ENCODE peak calls at places on chromosome 14, in four cellular contexts. O is C1 segment of cervical spinal cord, T is ureter, P is ELR. E is an unnamed sample.

GRCh38 chr14:84825481-84825880 is 704.5 kb upstream of the FLRT2 start:
- DNase-seq in O (no peak), P (peak; percentile 57), T (no peak), E (peak; percentile 32)

GRCh38 chr14:90656986-90657385 is 159.2 kb downstream of the TTC7B start:
- DNase-seq in P (no peak), O (peak; percentile 11), T (no peak), E (no peak)

GRCh38 chr14:38999949-39000348 is 103.1 kb downstream of the SEC23A start:
- DNase-seq in P (no peak), O (no peak), T (no peak), E (no peak)

GRCh38 chr14:48970995-48971394 is 615.2 kb downstream of the RPS29 start:
- DNase-seq in O (no peak), T (no peak), P (no peak), E (no peak)

GRCh38 chr14:102882233-102882906 is 40.1 kb upstream of the AMN start:
- DNase-seq in T (no peak), P (no peak), O (no peak), E (no peak)

GRCh38 chr14:56235388-56235787 is 117.2 kb downstream of the PELI2 start:
- DNase-seq in P (no peak), T (no peak), O (no peak), E (no peak)

GRCh38 chr14:64702493-64703392 is 1.5 kb upstream of the PLEKHG3 start:
- DNase-seq in P (no peak), O (no peak), T (peak; percentile 86), E (no peak)

GRCh38 chr14:93976477-93977057 is at the start of gene ASB2:
- DNase-seq in T (peak; percentile 67), P (no peak), O (no peak), E (no peak)

GRCh38 chr14:90720832-90721231 is 95.4 kb downstream of the TTC7B start:
- DNase-seq in O (no peak), P (no peak), T (no peak), E (no peak)

GRCh38 chr14:72590577-72590976 is 303.3 kb downstream of the DPF3 start:
- DNase-seq in P (no peak), O (no peak), T (no peak), E (no peak)

GRCh38 chr14:71665157-71665556 is 267.1 kb upstream of the RGS6 start:
- DNase-seq in O (no peak), P (peak; percentile 87), T (no peak), E (peak; percentile 79)

GRCh38 chr14:47009615-47010014 is 358.0 kb upstream of the RPL10L start:
- DNase-seq in P (no peak), T (no peak), O (no peak), E (no peak)

GRCh38 chr14:54366726-54367707 is 29.8 kb upstream of the CDKN3 start:
- DNase-seq in O (no peak), T (no peak), P (peak; percentile 71), E (peak; percentile 69)

GRCh38 chr14:75283884-75284563 is 5.4 kb downstream of the FOS start:
- DNase-seq in T (no peak), P (no peak), O (no peak), E (no peak)

GRCh38 chr14:92619671-92620437 is 106.3 kb downstream of the RIN3 start:
- DNase-seq in P (no peak), O (no peak), T (no peak), E (no peak)

GRCh38 chr14:23481362-23481970 is 12.0 kb downstream of the NGDN start:
- DNase-seq in O (no peak), T (no peak), P (peak; percentile 23), E (peak; percentile 5)

GRCh38 chr14:94945615-94946014 is 175.7 kb upstream of the GSC start:
- DNase-seq in O (no peak), P (no peak), T (no peak), E (no peak)

GRCh38 chr14:58107947-58108552 is 44.0 kb downstream of the ARMH4 start:
- DNase-seq in P (peak; percentile 76), T (peak; percentile 51), O (no peak), E (peak; percentile 58)

GRCh38 chr14:92693998-92694780 is 54.2 kb downstream of the LGMN start:
- DNase-seq in P (peak; percentile 73), O (no peak), T (no peak), E (no peak)

GRCh38 chr14:94462763-94463572 is 10.4 kb upstream of the SERPINA11 start:
- DNase-seq in P (no peak), T (no peak), O (no peak), E (no peak)

GRCh38 chr14:105064721-105065143 is 498 bp downstream of the GPR132 start:
- DNase-seq in O (no peak), T (no peak), P (peak; percentile 68), E (peak; percentile 54)

GRCh38 chr14:81478446-81478845 is 55.2 kb downstream of the SEL1L start:
- DNase-seq in T (no peak), O (no peak), P (no peak), E (no peak)

GRCh38 chr14:45128963-45129629 is 5.2 kb downstream of the FKBP3 start:
- DNase-seq in P (no peak), O (no peak), T (no peak), E (no peak)

GRCh38 chr14:65495196-65495595 is 82.7 kb downstream of the FUT8 start:
- DNase-seq in T (no peak), P (peak; percentile 43), O (no peak), E (peak; percentile 25)

GRCh38 chr14:57390806-57391562 is 598 bp downstream of the NAA30 start:
- DNase-seq in T (no peak), O (no peak), P (peak; percentile 50), E (peak; percentile 40)

GRCh38 chr14:93984070-93984469 is 7.7 kb upstream of the ASB2 start:
- DNase-seq in O (peak; percentile 18), T (no peak), P (peak; percentile 68), E (peak; percentile 52)

GRCh38 chr14:24289649-24290283 is 9.8 kb downstream of the DHRS1 start:
- DNase-seq in O (no peak), T (no peak), P (no peak), E (no peak)

GRCh38 chr14:105493921-105494605 is 3.0 kb downstream of the TEDC1 start:
- DNase-seq in T (no peak), O (no peak), P (no peak), E (no peak)

GRCh38 chr14:99245541-99246511 is 26.2 kb downstream of the BCL11B start:
- DNase-seq in P (no peak), T (no peak), O (no peak), E (no peak)

GRCh38 chr14:20667957-20668356 is 16.4 kb upstream of the RNASE4 start:
- DNase-seq in T (no peak), P (no peak), O (no peak), E (no peak)

GRCh38 chr14:101982621-101983020 is 18.2 kb downstream of the DYNC1H1 start:
- DNase-seq in O (no peak), T (no peak), P (no peak), E (peak; percentile 27)

GRCh38 chr14:64501326-64502171 is 2.1 kb downstream of the ZBTB25 start:
- DNase-seq in T (peak; percentile 68), P (peak; percentile 75), O (no peak), E (peak; percentile 89)

GRCh38 chr14:74140374-74140850 is 55.7 kb downstream of the LIN52 start:
- DNase-seq in P (no peak), O (no peak), T (no peak), E (no peak)

GRCh38 chr14:68790656-68791077 is 2.2 kb downstream of the ZFP36L1 start:
- DNase-seq in P (no peak), O (no peak), T (no peak), E (no peak)

GRCh38 chr14:102699416-102700110 is 77.7 kb upstream of the TRAF3 start:
- DNase-seq in O (no peak), P (peak; percentile 53), T (no peak), E (peak; percentile 22)

GRCh38 chr14:81673930-81674329 is 140.3 kb upstream of the SEL1L start:
- DNase-seq in O (no peak), T (no peak), P (no peak), E (no peak)

E was measured in EL.